ENCODE peak calls at places on chromosomes 13 and 19, in six cellular contexts. C is hypothalamus; W is DMS53; R is WTC11; M is stimulated activated CD4-positive, alpha-beta T cell treated with anti-CD3 and anti-CD28 coated beads, Interleukin-1b, Interleukin-23, amount 100 ng/mL, for 1 hour; U is T-helper 2 cell. L is an unnamed sample.

GRCh38 chr19:34237283-34237682 is 17.1 kb upstream of the GARRE1 start:
- DNase-seq in C (no peak), W (no peak), R (no peak), M (no peak), U (no peak), L (no peak)

GRCh38 chr19:6593651-6594416 is 2.9 kb upstream of the CD70 start:
- DNase-seq in C (no peak), W (no peak), R (no peak), M (no peak), U (peak), L (no peak)

GRCh38 chr13:19769854-19770253 is 12.9 kb downstream of the PSPC1 start:
- DNase-seq in C (no peak), W (peak), R (no peak), M (no peak), U (no peak), L (no peak)

GRCh38 chr19:46880440-46880839 is 19.6 kb downstream of the ARHGAP35 start:
- DNase-seq in C (no peak), W (no peak), R (no peak), M (no peak), U (no peak), L (no peak)

GRCh38 chr13:72643339-72643989 is 84.0 kb downstream of the MZT1 start:
- DNase-seq in C (no peak), W (peak), R (peak), M (no peak), U (peak), L (peak)

GRCh38 chr19:31385744-31386143 is 36.5 kb upstream of the TSHZ3 start:
- DNase-seq in C (no peak), W (no peak), R (no peak), M (no peak), U (no peak), L (no peak)

GRCh38 chr13:73158851-73159250 is 100.0 kb downstream of the KLF5 start:
- DNase-seq in C (no peak), W (peak), R (no peak), M (no peak), U (no peak), L (no peak)

GRCh38 chr19:19909654-19910053 is 8.9 kb downstream of the ZNF93 start:
- DNase-seq in C (no peak), W (no peak), R (no peak), M (no peak), U (no peak), L (no peak)

GRCh38 chr13:47220453-47221150 is 323.7 kb upstream of the HTR2A start:
- DNase-seq in C (no peak), W (no peak), R (no peak), M (no peak), U (no peak), L (no peak)

GRCh38 chr13:33057019-33057785 is 41.0 kb downstream of the KL start:
- DNase-seq in C (no peak), W (peak), R (no peak), M (no peak), U (peak), L (no peak)

GRCh38 chr13:109938255-109938936 is 152.0 kb upstream of the IRS2 start:
- DNase-seq in C (no peak), W (no peak), R (no peak), M (no peak), U (no peak), L (no peak)

GRCh38 chr19:41927810-41928192 is 448 bp downstream of the ERFL start:
- DNase-seq in C (no peak), W (no peak), R (no peak), M (no peak), U (no peak), L (no peak)

GRCh38 chr19:37583340-37583739 is 11.3 kb downstream of the ZNF571 start:
- DNase-seq in C (no peak), W (peak), R (peak), M (no peak), U (no peak), L (no peak)

GRCh38 chr13:32246468-32246867 is 68.7 kb downstream of the ZAR1L start:
- DNase-seq in C (peak), W (peak), R (peak), M (no peak), U (peak), L (peak)

GRCh38 chr13:80336335-80336734 is 4.6 kb downstream of the SPRY2 start:
- DNase-seq in C (no peak), W (no peak), R (no peak), M (no peak), U (no peak), L (no peak)

GRCh38 chr13:89930861-89931260 is 1416.6 kb upstream of the MIR17HG start:
- DNase-seq in C (no peak), W (no peak), R (no peak), M (no peak), U (no peak), L (no peak)

GRCh38 chr13:37647038-37647650 is 48.6 kb upstream of the POSTN start:
- DNase-seq in C (no peak), W (no peak), R (no peak), M (no peak), U (no peak), L (no peak)

GRCh38 chr19:15316498-15316897 is 15.8 kb downstream of the BRD4 start:
- DNase-seq in C (no peak), W (no peak), R (no peak), M (no peak), U (no peak), L (no peak)

GRCh38 chr19:17156296-17156946 is 58.7 kb upstream of the USE1 start:
- DNase-seq in C (no peak), W (no peak), R (no peak), M (no peak), U (no peak), L (no peak)

GRCh38 chr19:50330365-50331078 is 1.3 kb upstream of the KCNC3 start:
- DNase-seq in C (peak), W (peak), R (peak), M (peak), U (peak), L (peak)

GRCh38 chr13:64289702-64290101 is 2874.1 kb upstream of the PCDH20 start:
- DNase-seq in C (no peak), W (no peak), R (no peak), M (no peak), U (no peak), L (no peak)

GRCh38 chr13:105763851-105764250 is 771.6 kb downstream of the EFNB2 start:
- DNase-seq in C (no peak), W (no peak), R (no peak), M (no peak), U (no peak), L (no peak)

GRCh38 chr19:48630289-48631036 is 6.7 kb downstream of the DBP start:
- DNase-seq in C (peak), W (peak), R (peak), M (no peak), U (no peak), L (no peak)

GRCh38 chr19:44807652-44808462 is 1.0 kb upstream of the BCAM start:
- DNase-seq in C (no peak), W (peak), R (peak), M (no peak), U (no peak), L (no peak)

GRCh38 chr13:73738626-73739025 is 395.6 kb downstream of the KLF12 start:
- DNase-seq in C (no peak), W (no peak), R (no peak), M (no peak), U (no peak), L (no peak)

GRCh38 chr13:74026753-74027152 is 107.5 kb downstream of the KLF12 start:
- DNase-seq in C (no peak), W (peak), R (peak), M (peak), U (peak), L (no peak)

GRCh38 chr13:40433577-40433976 is 232.9 kb downstream of the FOXO1 start:
- DNase-seq in C (no peak), W (no peak), R (no peak), M (no peak), U (peak), L (no peak)

GRCh38 chr19:41416194-41416674 is 10.9 kb downstream of the B3GNT8 start:
- DNase-seq in C (no peak), W (peak), R (no peak), M (no peak), U (no peak), L (no peak)

GRCh38 chr13:111370570-111371150 is 50.2 kb downstream of the TEX29 start:
- DNase-seq in C (no peak), W (no peak), R (no peak), M (no peak), U (no peak), L (no peak)

GRCh38 chr13:113045214-113046007 is 60.2 kb upstream of the F7 start:
- DNase-seq in C (peak), W (no peak), R (no peak), M (no peak), U (no peak), L (no peak)

GRCh38 chr13:50693755-50694154 is 149.7 kb downstream of the DLEU7 start:
- DNase-seq in C (no peak), W (no peak), R (peak), M (no peak), U (no peak), L (no peak)

GRCh38 chr19:1172353-1173159 is 1.5 kb downstream of the SBNO2 start:
- DNase-seq in C (peak), W (peak), R (peak), M (no peak), U (no peak), L (no peak)

GRCh38 chr13:33381906-33382305 is 96.4 kb upstream of the STARD13 start:
- DNase-seq in C (no peak), W (no peak), R (no peak), M (no peak), U (no peak), L (no peak)

L was measured in NCI-H1048.